ENCODE peak calls at places on chromosomes 3 and 15, in nine cellular contexts. E is NCI-H1417; I is frontal cortex; V is mucosa of gallbladder; J is DMS 273 treated with DMSO at 0.1 percent for 48 hours; Z is posterior vena cava; D is NCI-H748 treated with DMSO at 0.1 percent for 48 hours; O is activated CD4-positive, alpha-beta T cell treated with anti-CD3 and anti-CD28 coated beads, Interleukin-2, amount 50 U/mL, for 24 hours; S is osteocyte. L is an unnamed sample.

GRCh38 chr3:48119495-48120193 is 68.6 kb downstream of the CDC25A start:
- DNase-seq in E (no peak), I (no peak), V (peak), J (no peak), Z (peak), D (no peak), O (no peak), S (no peak), L (no peak)

GRCh38 chr3:160184655-160185054 is 40.6 kb upstream of the C3orf80 start:
- DNase-seq in E (no peak), I (no peak), V (no peak), J (no peak), Z (no peak), D (no peak), O (no peak), S (no peak), L (no peak)

GRCh38 chr3:125990253-125990970 is 21.4 kb downstream of the ROPN1B start:
- DNase-seq in E (peak), I (peak), V (peak), J (peak), Z (peak), D (peak), O (peak), S (peak), L (peak)

GRCh38 chr15:38879909-38880471 is 315.4 kb upstream of the RASGRP1 start:
- DNase-seq in E (no peak), I (no peak), V (peak), J (no peak), Z (no peak), D (no peak), O (no peak), S (no peak), L (no peak)

GRCh38 chr3:193389335-193389734 is 10.8 kb upstream of the ATP13A5 start:
- DNase-seq in E (no peak), I (no peak), V (no peak), J (no peak), Z (no peak), D (no peak), O (no peak), S (no peak), L (no peak)

GRCh38 chr15:42528970-42529369 is 19.6 kb downstream of the LRRC57 start:
- DNase-seq in E (no peak), I (no peak), V (no peak), J (no peak), Z (no peak), D (no peak), O (no peak), S (no peak), L (no peak)

GRCh38 chr3:63998852-63999754 is 24.2 kb downstream of the PSMD6 start:
- DNase-seq in E (no peak), I (no peak), V (no peak), J (no peak), Z (no peak), D (no peak), O (no peak), S (no peak), L (no peak)

GRCh38 chr3:195123196-195123805 is 147.7 kb downstream of the XXYLT1 start:
- DNase-seq in E (no peak), I (no peak), V (no peak), J (peak), Z (no peak), D (no peak), O (no peak), S (no peak), L (no peak)

GRCh38 chr15:57732526-57733331 is 26.2 kb downstream of the POLR2M start:
- DNase-seq in E (peak), I (no peak), V (peak), J (no peak), Z (no peak), D (no peak), O (no peak), S (no peak), L (no peak)

GRCh38 chr3:42654331-42655201 is 1.1 kb downstream of the ZBTB47 start:
- DNase-seq in E (peak), I (peak), V (no peak), J (no peak), Z (peak), D (no peak), O (no peak), S (no peak), L (no peak)

GRCh38 chr3:162142511-162142910 is 645.9 kb downstream of the OTOL1 start:
- DNase-seq in E (no peak), I (no peak), V (no peak), J (no peak), Z (no peak), D (no peak), O (no peak), S (no peak), L (no peak)

GRCh38 chr3:195032106-195032759 is 238.7 kb downstream of the XXYLT1 start:
- DNase-seq in E (peak), I (no peak), V (no peak), J (no peak), Z (peak), D (peak), O (no peak), S (no peak), L (no peak)

GRCh38 chr3:115148142-115148790 is 1.2 kb upstream of the ZBTB20 start:
- DNase-seq in E (no peak), I (no peak), V (no peak), J (peak), Z (no peak), D (no peak), O (no peak), S (no peak), L (no peak)

GRCh38 chr3:130950641-130951040 is 56.8 kb downstream of the ATP2C1 start:
- DNase-seq in E (no peak), I (no peak), V (no peak), J (no peak), Z (no peak), D (no peak), O (no peak), S (no peak), L (no peak)

GRCh38 chr3:38707730-38708129 is 58.2 kb upstream of the SCN5A start:
- DNase-seq in E (no peak), I (no peak), V (no peak), J (no peak), Z (no peak), D (no peak), O (no peak), S (no peak), L (no peak)

GRCh38 chr3:9088431-9089353 is 125.4 kb upstream of the RAD18 start:
- DNase-seq in E (no peak), I (no peak), V (peak), J (no peak), Z (no peak), D (no peak), O (no peak), S (no peak), L (no peak)

GRCh38 chr15:50312636-50313035 is 42.4 kb downstream of the GABPB1 start:
- DNase-seq in E (no peak), I (no peak), V (no peak), J (no peak), Z (no peak), D (no peak), O (no peak), S (no peak), L (no peak)

GRCh38 chr3:64675848-64676247 is 12.0 kb downstream of the ADAMTS9 start:
- DNase-seq in E (no peak), I (no peak), V (no peak), J (no peak), Z (no peak), D (no peak), O (no peak), S (no peak), L (no peak)

GRCh38 chr3:156431334-156432121 is 123.4 kb downstream of the SSR3 start:
- DNase-seq in E (no peak), I (no peak), V (no peak), J (no peak), Z (no peak), D (no peak), O (no peak), S (no peak), L (no peak)

GRCh38 chr3:115975353-115975752 is 352.0 kb downstream of the GAP43 start:
- DNase-seq in E (no peak), I (no peak), V (no peak), J (peak), Z (no peak), D (no peak), O (no peak), S (no peak), L (no peak)

GRCh38 chr3:56795097-56795806 is 6.5 kb downstream of the ARHGEF3 start:
- DNase-seq in E (no peak), I (no peak), V (no peak), J (no peak), Z (no peak), D (no peak), O (no peak), S (no peak), L (no peak)

GRCh38 chr3:48418651-48419050 is 11.2 kb downstream of the PLXNB1 start:
- DNase-seq in E (no peak), I (no peak), V (no peak), J (no peak), Z (no peak), D (no peak), O (no peak), S (no peak), L (no peak)

GRCh38 chr3:159796744-159797143 is 191.9 kb upstream of the IL12A start:
- DNase-seq in E (no peak), I (no peak), V (no peak), J (no peak), Z (no peak), D (no peak), O (no peak), S (no peak), L (no peak)

GRCh38 chr3:100205161-100205560 is 55.6 kb upstream of the TBC1D23 start:
- DNase-seq in E (no peak), I (no peak), V (no peak), J (no peak), Z (no peak), D (no peak), O (no peak), S (no peak), L (no peak)

GRCh38 chr3:133167340-133168024 is 129.3 kb downstream of the TMEM108 start:
- DNase-seq in E (no peak), I (no peak), V (no peak), J (no peak), Z (peak), D (no peak), O (no peak), S (no peak), L (no peak)

GRCh38 chr3:152352559-152352958 is 83.8 kb downstream of the MBNL1 start:
- DNase-seq in E (no peak), I (no peak), V (no peak), J (no peak), Z (no peak), D (no peak), O (no peak), S (no peak), L (no peak)

GRCh38 chr3:112101946-112102345 is 15.8 kb downstream of the C3orf52 start:
- DNase-seq in E (no peak), I (no peak), V (no peak), J (no peak), Z (no peak), D (no peak), O (no peak), S (no peak), L (no peak)

GRCh38 chr3:167929937-167930336 is 165.8 kb downstream of the GOLIM4 start:
- DNase-seq in E (no peak), I (no peak), V (no peak), J (no peak), Z (no peak), D (no peak), O (no peak), S (no peak), L (no peak)

GRCh38 chr15:37289109-37289765 is 188.9 kb upstream of the MEIS2 start:
- DNase-seq in E (no peak), I (no peak), V (no peak), J (no peak), Z (no peak), D (no peak), O (no peak), S (no peak), L (no peak)

GRCh38 chr15:78298983-78299301 is 467 bp downstream of the SKIC8 start:
- DNase-seq in E (no peak), I (no peak), V (no peak), J (no peak), Z (no peak), D (no peak), O (no peak), S (no peak), L (no peak)

GRCh38 chr3:19348929-19349564 is 200.7 kb downstream of the KCNH8 start:
- DNase-seq in E (peak), I (no peak), V (no peak), J (peak), Z (no peak), D (no peak), O (no peak), S (no peak), L (no peak)

GRCh38 chr3:9750556-9751411 is 1.0 kb downstream of the OGG1 start:
- DNase-seq in E (no peak), I (no peak), V (peak), J (no peak), Z (no peak), D (no peak), O (no peak), S (no peak), L (no peak)

GRCh38 chr15:89247441-89247840 is 3.7 kb downstream of the FANCI start:
- DNase-seq in E (no peak), I (no peak), V (no peak), J (no peak), Z (no peak), D (no peak), O (no peak), S (no peak), L (no peak)